ENCODE peak calls at places on chromosomes 6 and 20, in six cellular contexts. E is body of pancreas; I is NCI-H1092 treated with DMSO at 0.1 percent for 48 hours; F is activated CD4-positive, alpha-beta T cell treated with anti-CD3 and anti-CD28 coated beads, Interleukin-2, amount 10 ng/mL, durations not matched to agents 7 days and 5 days; C is HS-5; R is heart left ventricle. D is an unnamed sample.

GRCh38 chr20:11101243-11101642 is 427.4 kb upstream of the JAG1 start:
- DNase-seq in E (no peak), R (no peak), C (no peak), F (no peak), I (no peak), D (no peak)

GRCh38 chr6:47080083-47080596 is 38.0 kb upstream of the ADGRF1 start:
- DNase-seq in F (no peak), E (no peak), I (no peak), C (no peak), R (no peak), D (no peak)

GRCh38 chr6:169724554-169725269 is 412 bp upstream of the PHF10 start:
- DNase-seq in R (peak; percentile 54), I (peak; percentile 90), C (no peak), E (peak; percentile 54), F (peak; percentile 59), D (peak; percentile 62)

GRCh38 chr6:169210611-169211010 is 43.0 kb downstream of the THBS2 start:
- DNase-seq in I (no peak), R (no peak), C (no peak), F (no peak), E (no peak), D (no peak)

GRCh38 chr20:50186151-50186885 is 4.3 kb upstream of the CEBPB start:
- DNase-seq in F (peak; percentile 91), R (peak; percentile 93), C (peak; percentile 98), E (peak; percentile 97), I (peak; percentile 72), D (peak; percentile 93)

GRCh38 chr6:149859368-149859767 is 4.8 kb downstream of the LRP11 start:
- DNase-seq in E (no peak), C (no peak), F (no peak), I (no peak), R (no peak), D (no peak)

GRCh38 chr6:106087548-106088325 is 1.6 kb downstream of the PRDM1 start:
- DNase-seq in E (no peak), C (peak; percentile 53), R (peak; percentile 57), F (no peak), I (no peak), D (no peak)

GRCh38 chr6:143589162-143589561 is 77.6 kb upstream of the FUCA2 start:
- DNase-seq in I (no peak), C (no peak), F (no peak), R (no peak), E (no peak), D (no peak)

GRCh38 chr20:52031574-52032303 is 159.8 kb downstream of the ZFP64 start:
- DNase-seq in I (no peak), C (peak; percentile 100), R (no peak), E (no peak), F (peak; percentile 6), D (no peak)

GRCh38 chr6:112478036-112478435 is 130.9 kb downstream of the RFPL4B start:
- DNase-seq in I (no peak), C (no peak), R (no peak), E (no peak), F (no peak), D (no peak)

GRCh38 chr20:58623579-58624473 is 27.3 kb upstream of the STX16 start:
- DNase-seq in F (no peak), C (peak; percentile 84), E (peak; percentile 26), I (no peak), R (peak; percentile 63), D (no peak)

GRCh38 chr6:74161380-74161779 is 465.4 kb downstream of the CD109 start:
- DNase-seq in E (no peak), R (no peak), C (no peak), F (no peak), I (no peak), D (no peak)

GRCh38 chr6:5723905-5724691 is 282.6 kb downstream of the NRN1 start:
- DNase-seq in I (no peak), R (peak; percentile 56), F (no peak), C (no peak), E (no peak), D (peak; percentile 65)

GRCh38 chr6:157107915-157108651 is 215.2 kb downstream of the TMEM242 start:
- DNase-seq in E (no peak), I (no peak), F (no peak), R (no peak), C (peak; percentile 82), D (no peak)

GRCh38 chr20:25233016-25233772 is 14.7 kb upstream of the PYGB start:
- DNase-seq in C (no peak), R (peak; percentile 80), E (peak; percentile 83), I (peak; percentile 49), F (no peak), D (peak; percentile 81)

GRCh38 chr6:32255212-32256153 is 31.6 kb upstream of the NOTCH4 start:
- DNase-seq in E (peak; percentile 47), I (no peak), R (peak; percentile 66), C (peak; percentile 87), F (peak; percentile 31), D (peak; percentile 68)

GRCh38 chr6:147274776-147275175 is 70.6 kb downstream of the STXBP5 start:
- DNase-seq in E (no peak), R (no peak), C (no peak), I (no peak), F (no peak), D (no peak)

GRCh38 chr20:11891081-11891826 is 26.4 kb upstream of the BTBD3 start:
- DNase-seq in R (peak; percentile 72), E (peak; percentile 48), C (no peak), F (peak; percentile 20), I (peak; percentile 43), D (peak; percentile 75)

GRCh38 chr6:167666571-167667203 is 160.0 kb upstream of the AFDN start:
- DNase-seq in E (no peak), C (no peak), I (no peak), R (no peak), F (no peak), D (no peak)

GRCh38 chr6:133408543-133408942 is 167.4 kb downstream of the EYA4 start:
- DNase-seq in R (no peak), F (no peak), I (no peak), C (no peak), E (no peak), D (no peak)

GRCh38 chr20:11569163-11569562 is 348.5 kb upstream of the BTBD3 start:
- DNase-seq in R (peak; percentile 24), C (no peak), I (no peak), F (no peak), E (no peak), D (no peak)

GRCh38 chr6:53734473-53735299 is 60.1 kb upstream of the LRRC1 start:
- DNase-seq in I (peak; percentile 3), C (peak; percentile 86), R (peak; percentile 37), E (peak; percentile 46), F (peak; percentile 14), D (peak; percentile 52)

GRCh38 chr20:54382419-54382818 is 93.0 kb upstream of the DOK5 start:
- DNase-seq in C (no peak), I (peak; percentile 35), E (no peak), F (no peak), R (no peak), D (no peak)

GRCh38 chr6:3356824-3357420 is 98.2 kb downstream of the PSMG4 start:
- DNase-seq in R (no peak), E (peak; percentile 49), F (no peak), C (no peak), I (no peak), D (no peak)

GRCh38 chr6:703562-703961 is 10.6 kb upstream of the EXOC2 start:
- DNase-seq in I (no peak), F (no peak), E (no peak), R (no peak), C (no peak), D (no peak)

GRCh38 chr6:130754786-130755367 is 72.3 kb upstream of the SMLR1 start:
- DNase-seq in I (no peak), E (no peak), R (no peak), F (no peak), C (no peak), D (no peak)

GRCh38 chr20:5395932-5396727 is 79.4 kb upstream of the PROKR2 start:
- DNase-seq in E (no peak), F (no peak), I (no peak), R (no peak), C (no peak), D (no peak)

GRCh38 chr6:111481836-111482235 is 1.2 kb downstream of the REV3L start:
- DNase-seq in C (no peak), E (no peak), I (peak; percentile 31), R (no peak), F (no peak), D (no peak)

GRCh38 chr6:139029470-139030210 is 1.1 kb downstream of the ABRACL start:
- DNase-seq in F (peak; percentile 17), C (no peak), I (peak; percentile 45), R (peak; percentile 77), E (peak; percentile 64), D (peak; percentile 84)

GRCh38 chr6:38509713-38510112 is 130.0 kb downstream of the BTBD9 start:
- DNase-seq in I (no peak), E (no peak), F (no peak), R (no peak), C (no peak), D (no peak)

GRCh38 chr20:61387204-61387958 is 135.3 kb downstream of the CDH4 start:
- DNase-seq in R (no peak), I (no peak), E (peak; percentile 26), F (no peak), C (no peak), D (no peak)